ENCODE peak calls at places on chromosomes 16 and 17, in five cellular contexts. M is activated B cell treated with CpG ODN at 0.5 μM for 24 hours, H is lower leg skin, U is Calu3, Z is GM12864. Q is an unnamed sample.

GRCh38 chr16:15899538-15900100 is 11.2 kb upstream of the CEP20 start:
- DNase-seq in M (no peak), H (no peak), U (peak; percentile 91), Z (no peak), Q (no peak)

GRCh38 chr17:66076546-66077190 is 115.3 kb downstream of the CEP112 start:
- DNase-seq in M (no peak), H (no peak), U (no peak), Z (no peak), Q (no peak)

GRCh38 chr17:6069611-6070279 is 434 bp upstream of the WSCD1 start:
- DNase-seq in M (no peak), H (no peak), U (no peak), Z (no peak), Q (no peak)

GRCh38 chr16:89406277-89406888 is 84.0 kb downstream of the ANKRD11 start:
- DNase-seq in M (no peak), H (no peak), U (no peak), Z (no peak), Q (no peak)

GRCh38 chr17:28086519-28086918 is 44.0 kb downstream of the NLK start:
- DNase-seq in M (no peak), H (no peak), U (no peak), Z (no peak), Q (no peak)

GRCh38 chr16:13453938-13454553 is 465.9 kb upstream of the ERCC4 start:
- DNase-seq in M (no peak), H (no peak), U (peak; percentile 52), Z (no peak), Q (no peak)

GRCh38 chr16:89873109-89873821 is at the start of gene TCF25:
- DNase-seq in M (peak; percentile 82), H (peak; percentile 95), U (peak; percentile 89), Z (no peak), Q (peak; percentile 93)

GRCh38 chr17:82171750-82172375 is 40.8 kb downstream of the CCDC57 start:
- DNase-seq in M (no peak), H (no peak), U (no peak), Z (no peak), Q (no peak)

GRCh38 chr17:44008205-44008909 is 3.9 kb downstream of the NAGS start:
- DNase-seq in M (no peak), H (no peak), U (no peak), Z (no peak), Q (no peak)

GRCh38 chr17:44007346-44008204 is 3.2 kb downstream of the NAGS start:
- DNase-seq in M (no peak), H (no peak), U (no peak), Z (no peak), Q (no peak)

GRCh38 chr17:44005865-44006580 is 1.6 kb downstream of the NAGS start:
- DNase-seq in M (peak; percentile 49), H (peak; percentile 90), U (peak; percentile 76), Z (no peak), Q (no peak)

GRCh38 chr17:44005527-44005864 is 1.1 kb downstream of the NAGS start:
- DNase-seq in M (peak; percentile 19), H (no peak), U (no peak), Z (no peak), Q (no peak)

GRCh38 chr17:44006581-44007345 is 2.3 kb downstream of the NAGS start:
- DNase-seq in M (peak; percentile 88), H (peak; percentile 100), U (peak; percentile 99), Z (peak; percentile 89), Q (peak; percentile 99)
- TF ChIP-seq CTCF in M (no peak), H (no peak), U (peak; percentile 72), Z (peak; percentile 78), Q (no peak)

DNA sequence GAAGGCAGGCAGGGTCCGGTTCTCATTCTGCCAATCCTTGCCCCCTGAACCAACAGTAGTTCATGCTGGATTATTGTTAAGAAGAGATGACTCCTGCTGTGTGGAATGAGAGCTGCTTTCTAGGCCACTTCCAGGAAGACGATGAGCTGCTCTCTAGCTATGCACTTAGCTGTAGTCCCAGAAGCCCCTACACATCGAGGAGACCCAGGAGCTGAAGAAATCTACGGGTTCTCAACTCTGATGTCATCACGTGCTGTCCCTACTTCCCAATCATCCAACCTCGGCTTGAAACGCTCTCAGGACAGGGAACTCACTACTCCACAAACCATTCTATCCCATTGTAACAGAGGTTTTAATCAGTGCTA is 29.0 kb upstream of the EMP2 start:
- DNase-seq in M (no peak), H (no peak), U (no peak), Z (no peak), Q (no peak)
- TF ChIP-seq CTCF in M (no peak), H (no peak), U (no peak), Z (no peak), Q (no peak)

DNA sequence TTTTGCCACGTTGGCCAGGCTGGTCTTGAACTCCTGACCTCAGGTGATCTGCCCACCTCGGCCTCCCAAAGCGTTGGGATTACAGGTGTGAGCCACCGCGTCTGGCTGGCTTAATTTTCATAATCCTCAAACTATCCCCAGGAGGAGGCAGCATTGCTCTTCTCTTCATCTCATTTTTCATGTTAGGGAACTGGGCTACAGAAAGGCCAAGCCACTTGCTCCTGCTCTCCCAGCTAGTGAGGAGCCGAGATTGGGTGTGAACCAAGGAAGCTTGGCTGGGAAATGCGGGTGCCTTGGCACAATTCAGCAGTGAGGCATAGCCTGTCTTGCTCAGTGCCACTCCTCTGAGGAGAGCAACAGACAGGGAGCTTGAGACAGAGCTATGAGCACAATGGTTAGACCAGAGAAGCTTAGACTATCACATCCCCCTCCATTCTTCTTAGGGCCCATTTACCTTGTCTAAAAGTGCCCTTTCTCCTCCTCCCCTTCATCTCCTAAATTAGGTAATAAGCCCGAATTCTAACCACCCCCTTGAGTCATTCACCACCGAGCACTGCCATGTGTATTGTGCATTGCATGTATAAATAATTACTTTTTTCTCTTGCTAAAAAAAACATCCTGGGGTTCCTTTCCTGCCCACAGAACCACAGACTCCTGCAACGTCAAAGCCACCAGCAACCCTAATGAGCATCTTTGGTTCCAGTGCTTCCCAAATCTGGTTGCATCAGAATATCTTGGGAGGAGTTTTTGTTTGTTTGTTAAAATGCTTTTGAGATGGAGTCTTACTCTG is 20.0 kb upstream of the KIF19 start:
- DNase-seq in M (no peak), H (no peak), U (no peak), Z (no peak), Q (no peak)
- TF ChIP-seq CTCF in M (no peak), H (no peak), U (no peak), Z (peak; percentile 19), Q (no peak)

GRCh38 chr16:19400709-19401108 is 17.0 kb upstream of the TMC5 start:
- DNase-seq in M (no peak), H (peak; percentile 31), U (no peak), Z (no peak), Q (no peak)
- TF ChIP-seq CTCF in M (no peak), H (no peak), U (no peak), Z (peak; percentile 17), Q (no peak)

DNA sequence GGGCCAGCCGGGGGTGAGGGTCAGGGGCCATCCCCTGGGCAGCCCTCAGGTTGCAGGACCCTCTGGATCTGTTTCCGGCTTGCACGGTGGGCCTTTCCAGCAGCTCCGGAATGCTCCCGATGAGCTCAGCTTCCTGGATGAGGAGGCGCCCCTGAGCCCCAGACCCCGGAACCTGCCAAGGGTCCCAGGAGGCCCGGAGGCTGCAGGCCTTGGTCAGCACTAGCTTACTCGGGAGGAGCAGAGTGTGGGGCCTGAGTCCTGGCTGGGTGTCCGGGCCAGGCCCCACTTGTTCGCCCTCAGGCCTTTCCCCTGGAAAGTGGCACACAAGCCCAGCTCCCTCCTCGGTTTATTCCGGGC is 7.6 kb upstream of the C1QTNF8 start:
- DNase-seq in M (no peak), H (no peak), U (no peak), Z (no peak), Q (no peak)
- TF ChIP-seq CTCF in M (no peak), H (no peak), U (no peak), Z (no peak), Q (no peak)

DNA sequence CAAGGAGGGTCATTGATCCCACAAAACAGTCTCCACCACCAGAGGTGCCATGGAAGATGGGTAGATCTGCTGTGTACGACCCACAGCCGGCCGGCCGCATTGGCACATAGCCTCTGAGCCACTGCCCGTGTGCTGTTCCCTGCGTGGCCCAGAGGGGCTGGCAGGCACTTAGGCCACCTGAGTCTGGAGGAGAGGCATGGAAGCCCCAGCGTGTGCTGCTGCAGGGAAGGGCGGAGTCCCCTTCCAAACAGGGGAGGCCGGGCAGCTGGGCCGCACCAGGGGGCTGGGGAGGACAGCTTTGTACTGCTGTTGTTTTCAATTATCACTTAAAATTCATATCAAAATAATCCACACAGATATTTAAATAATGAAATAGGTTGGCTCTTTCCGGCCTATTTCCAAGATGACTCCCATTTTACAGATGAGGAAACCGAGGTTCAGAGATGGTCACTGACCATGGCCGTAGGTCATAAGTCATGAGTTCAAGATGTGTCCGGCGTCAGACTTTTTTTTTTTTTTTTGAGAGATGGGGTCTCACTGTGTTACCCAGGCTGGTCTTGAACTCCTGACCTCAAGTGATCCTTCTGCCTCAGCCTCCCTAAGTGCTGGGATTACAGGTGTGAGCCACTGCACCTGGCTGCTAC is 23.1 kb upstream of the GSG1L start:
- DNase-seq in M (no peak), H (no peak), U (no peak), Z (no peak), Q (no peak)
- TF ChIP-seq CTCF in M (no peak), H (no peak), U (no peak), Z (no peak), Q (no peak)

DNA sequence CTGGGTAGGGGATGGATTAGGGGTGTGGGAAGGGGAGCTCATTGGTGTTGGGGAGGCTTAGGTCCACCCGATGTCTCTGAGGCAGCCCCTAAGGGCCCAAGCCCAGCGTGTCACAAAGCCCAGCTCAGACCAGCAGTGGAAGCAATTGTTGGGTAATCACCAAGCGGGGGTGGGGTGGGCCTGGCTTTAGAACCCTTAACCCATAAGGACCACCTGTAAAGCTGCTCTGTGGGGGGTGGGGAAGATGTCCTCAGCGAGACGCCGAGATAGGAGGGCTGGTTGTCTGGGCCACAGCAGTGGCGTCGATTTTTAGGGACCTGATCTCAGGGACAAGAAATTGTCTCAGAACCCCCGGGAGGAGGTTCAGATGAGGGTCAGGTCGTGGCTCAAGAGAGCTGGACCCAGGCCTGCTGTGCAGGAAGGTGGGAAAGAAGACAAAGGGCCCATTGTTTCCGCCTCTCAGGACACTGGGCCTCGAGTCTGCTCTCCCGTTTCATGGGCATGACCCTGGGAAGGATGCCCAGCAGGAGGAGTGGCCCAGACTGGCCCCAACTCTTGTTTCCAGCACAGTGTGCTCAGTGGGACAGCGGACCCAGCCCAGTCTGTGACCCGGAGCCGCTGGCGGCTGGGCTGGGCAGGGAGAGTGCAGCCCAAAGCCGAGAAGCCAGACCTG is 15.9 kb downstream of the ST6GALNAC2 start:
- DNase-seq in M (no peak), H (no peak), U (peak; percentile 89), Z (no peak), Q (no peak)
- TF ChIP-seq CTCF in M (no peak), H (no peak), U (no peak), Z (no peak), Q (no peak)

GRCh38 chr17:76365256-76365903 is 11.7 kb upstream of the PRPSAP1 start:
- DNase-seq in M (no peak), H (no peak), U (no peak), Z (no peak), Q (no peak)
- TF ChIP-seq CTCF in M (no peak), H (no peak), U (peak; percentile 29), Z (peak; percentile 65), Q (no peak)